ENCODE peak calls at places on chromosomes 2 and 18, in ten cellular contexts. N, V, M, K, Q, I, D, H, G and W are unnamed samples.

GRCh38 chr18:3238742-3239141 is 8.9 kb upstream of the MYL12A start:
- DNase-seq in N (no peak), V (no peak), M (no peak), K (no peak), Q (no peak), I (no peak), D (no peak), H (no peak), G (no peak), W (no peak)

GRCh38 chr2:204315236-204315662 is 230.0 kb upstream of the PARD3B start:
- DNase-seq in N (no peak), V (no peak), M (peak), K (peak), Q (no peak), I (no peak), D (no peak), H (peak), G (peak), W (no peak)

GRCh38 chr18:66724664-66725356 is 120.9 kb upstream of the CDH19 start:
- DNase-seq in N (no peak), V (no peak), M (no peak), K (no peak), Q (no peak), I (no peak), D (no peak), H (peak), G (no peak), W (no peak)

GRCh38 chr2:112031473-112031872 is 23.6 kb upstream of the TMEM87B start:
- DNase-seq in N (no peak), V (no peak), M (no peak), K (peak), Q (no peak), I (no peak), D (no peak), H (no peak), G (no peak), W (no peak)

GRCh38 chr2:176122633-176123482 is at the start of gene HOXD9:
- DNase-seq in N (no peak), V (peak), M (no peak), K (no peak), Q (no peak), I (no peak), D (peak), H (peak), G (peak), W (no peak)

GRCh38 chr2:16031848-16032159 is 91.5 kb downstream of the MYCN start:
- DNase-seq in N (no peak), V (no peak), M (no peak), K (no peak), Q (no peak), I (no peak), D (no peak), H (no peak), G (no peak), W (no peak)

GRCh38 chr2:17547237-17547636 is 6.7 kb downstream of the VSNL1 start:
- DNase-seq in N (no peak), V (no peak), M (no peak), K (no peak), Q (no peak), I (no peak), D (no peak), H (no peak), G (no peak), W (no peak)

GRCh38 chr2:3476386-3477033 is 42.8 kb downstream of the ADI1 start:
- DNase-seq in N (no peak), V (no peak), M (no peak), K (peak), Q (no peak), I (no peak), D (no peak), H (no peak), G (no peak), W (no peak)

GRCh38 chr2:118858485-118859156 is 11.2 kb upstream of the EN1 start:
- DNase-seq in N (no peak), V (no peak), M (no peak), K (no peak), Q (no peak), I (no peak), D (no peak), H (no peak), G (no peak), W (no peak)

GRCh38 chr2:3316456-3317276 is 61.0 kb downstream of the EIPR1 start:
- DNase-seq in N (peak), V (no peak), M (no peak), K (no peak), Q (no peak), I (no peak), D (no peak), H (no peak), G (no peak), W (no peak)

GRCh38 chr2:179749210-179749609 is 112.2 kb downstream of the ZNF385B start:
- DNase-seq in N (no peak), V (no peak), M (no peak), K (no peak), Q (no peak), I (no peak), D (no peak), H (no peak), G (peak), W (no peak)

GRCh38 chr2:34332813-34333212 is 733.7 kb upstream of the FAM98A start:
- DNase-seq in N (no peak), V (no peak), M (peak), K (no peak), Q (no peak), I (no peak), D (no peak), H (no peak), G (no peak), W (no peak)

GRCh38 chr2:189143930-189144329 is 35.6 kb downstream of the COL5A2 start:
- DNase-seq in N (no peak), V (no peak), M (no peak), K (no peak), Q (no peak), I (no peak), D (no peak), H (no peak), G (peak), W (no peak)

GRCh38 chr2:231708773-231709635 is 679 bp downstream of the PTMA start:
- DNase-seq in N (no peak), V (no peak), M (no peak), K (no peak), Q (no peak), I (peak), D (peak), H (peak), G (peak), W (peak)

GRCh38 chr18:31791817-31792579 is 31.3 kb upstream of the SLC25A52 start:
- DNase-seq in N (peak), V (no peak), M (no peak), K (peak), Q (no peak), I (no peak), D (no peak), H (no peak), G (no peak), W (no peak)

GRCh38 chr18:6326566-6326965 is 88.1 kb downstream of the L3MBTL4 start:
- DNase-seq in N (no peak), V (no peak), M (no peak), K (no peak), Q (no peak), I (no peak), D (no peak), H (no peak), G (no peak), W (no peak)

GRCh38 chr2:3470166-3470651 is 49.1 kb downstream of the ADI1 start:
- DNase-seq in N (no peak), V (no peak), M (peak), K (peak), Q (no peak), I (no peak), D (no peak), H (no peak), G (peak), W (no peak)

GRCh38 chr18:1965016-1965415 is 606.3 kb downstream of the METTL4 start:
- DNase-seq in N (no peak), V (no peak), M (no peak), K (no peak), Q (no peak), I (no peak), D (no peak), H (no peak), G (no peak), W (no peak)